ENCODE peak calls at places on chromosomes 13 and 19, in eight cellular contexts. E is NCI-H2171 treated with DMSO at 0.1 percent for 48 hours; Z is type B pancreatic cell; Y is substantia nigra; A is natural killer cell treated with Interleukin-12 subunit alpha and Interleukin-12 subunit beta and Interleukin-15 and Interleukin-18, amount 100 ng/mL, for 72 hours; Q is heart left ventricle; O is fibroblast of mammary gland; B is amniotic stem cell. D is an unnamed sample.

GRCh38 chr13:80239571-80240255 is 101.2 kb downstream of the SPRY2 start:
- DNase-seq in Q (no peak), B (no peak), A (no peak), O (no peak), Y (no peak), E (no peak), Z (no peak), D (peak; percentile 21)

GRCh38 chr19:18366027-18366435 is 19.9 kb upstream of the GDF15 start:
- DNase-seq in A (no peak), Z (no peak), E (no peak), Y (no peak), Q (no peak), B (no peak), O (peak; percentile 36), D (no peak)

GRCh38 chr19:45147835-45148676 is 12.7 kb downstream of the NKPD1 start:
- DNase-seq in A (no peak), E (no peak), Q (no peak), Z (no peak), B (no peak), O (no peak), Y (no peak), D (no peak)

GRCh38 chr19:6062274-6062673 is 48.0 kb downstream of the RFX2 start:
- DNase-seq in E (no peak), B (no peak), A (no peak), Q (peak; percentile 56), Y (no peak), O (peak; percentile 60), Z (no peak), D (no peak)

GRCh38 chr19:18594096-18594823 is 5.7 kb downstream of the REX1BD start:
- DNase-seq in Q (peak; percentile 73), B (peak; percentile 60), A (peak; percentile 75), E (peak; percentile 69), O (peak; percentile 70), Y (no peak), Z (peak; percentile 84), D (peak; percentile 94)

GRCh38 chr13:27599845-27600553 is 20.3 kb downstream of the LNX2 start:
- DNase-seq in Y (no peak), E (no peak), O (peak; percentile 60), B (peak; percentile 38), Z (no peak), Q (peak; percentile 27), A (no peak), D (peak; percentile 88)

GRCh38 chr19:51157265-51157664 is 15.2 kb downstream of the SIGLEC7 start:
- DNase-seq in Y (no peak), E (no peak), A (no peak), B (no peak), Z (no peak), Q (no peak), O (no peak), D (no peak)

GRCh38 chr19:41203371-41203770 is 10.4 kb downstream of the CYP2S1 start:
- DNase-seq in Z (no peak), Q (no peak), A (no peak), B (no peak), E (no peak), Y (no peak), O (no peak), D (no peak)

GRCh38 chr13:65638572-65639168 is 1591.5 kb downstream of the PCDH9 start:
- DNase-seq in B (peak; percentile 17), E (peak; percentile 15), Q (no peak), O (peak; percentile 65), Z (no peak), A (peak; percentile 58), Y (no peak), D (peak; percentile 63)

GRCh38 chr19:40190891-40191835 is at the start of gene MAP3K10:
- DNase-seq in A (peak; percentile 84), E (peak; percentile 61), O (peak; percentile 68), Y (peak; percentile 49), Q (peak; percentile 81), B (no peak), Z (peak; percentile 81), D (peak; percentile 87)

GRCh38 chr13:73397486-73398020 is 338.7 kb downstream of the KLF5 start:
- DNase-seq in O (no peak), A (no peak), B (no peak), Q (no peak), E (no peak), Y (no peak), Z (no peak), D (no peak)

GRCh38 chr13:20465218-20465879 is 60.3 kb downstream of the CRYL1 start:
- DNase-seq in B (no peak), O (no peak), A (no peak), E (peak; percentile 0), Y (no peak), Z (no peak), Q (no peak), D (no peak)

GRCh38 chr19:35318679-35319448 is 10.1 kb upstream of the CD22 start:
- DNase-seq in Y (peak; percentile 49), Z (no peak), E (no peak), Q (no peak), A (no peak), O (peak; percentile 82), B (no peak), D (peak; percentile 35)

GRCh38 chr19:47176627-47177090 is 46.0 kb downstream of the SAE1 start:
- DNase-seq in O (peak; percentile 89), Z (no peak), Q (no peak), A (no peak), Y (no peak), B (no peak), E (no peak), D (peak; percentile 78)

GRCh38 chr19:34474233-34474989 is 7.1 kb upstream of the WTIP start:
- DNase-seq in O (peak; percentile 40), A (no peak), Y (no peak), Z (no peak), E (no peak), Q (no peak), B (no peak), D (no peak)

GRCh38 chr13:73421310-73421912 is 362.6 kb downstream of the KLF5 start:
- DNase-seq in Y (no peak), Q (no peak), A (no peak), E (no peak), O (peak; percentile 71), B (no peak), Z (no peak), D (peak; percentile 76)

GRCh38 chr19:5094768-5095567 is 126.1 kb downstream of the KDM4B start:
- DNase-seq in O (no peak), E (no peak), Q (no peak), Y (no peak), A (no peak), Z (no peak), B (no peak), D (no peak)

GRCh38 chr13:25046985-25047660 is 48.8 kb upstream of the PABPC3 start:
- DNase-seq in A (no peak), Y (peak; percentile 18), E (peak; percentile 23), B (peak; percentile 6), Z (no peak), Q (no peak), O (peak; percentile 17), D (peak; percentile 59)

GRCh38 chr19:42028304-42029216 is 34.5 kb upstream of the ATP1A3 start:
- DNase-seq in Q (no peak), Z (no peak), B (no peak), O (no peak), E (no peak), Y (no peak), A (no peak), D (no peak)

GRCh38 chr13:26053418-26053980 is 1.7 kb upstream of the SHISA2 start:
- DNase-seq in O (no peak), E (no peak), Q (no peak), Y (no peak), Z (no peak), B (no peak), A (no peak), D (no peak)

GRCh38 chr19:34732548-34733255 is 1.3 kb upstream of the ZNF181 start:
- DNase-seq in Q (no peak), E (no peak), B (no peak), Z (no peak), Y (no peak), O (no peak), A (no peak), D (no peak)

GRCh38 chr13:79966502-79966901 is 374.4 kb downstream of the SPRY2 start:
- DNase-seq in E (no peak), Z (no peak), Y (no peak), B (no peak), O (peak; percentile 35), A (no peak), Q (no peak), D (no peak)

GRCh38 chr19:40754611-40755247 is 3.7 kb downstream of the SNRPA start:
- DNase-seq in B (no peak), O (peak; percentile 36), Z (no peak), Y (no peak), Q (no peak), A (peak; percentile 77), E (no peak), D (no peak)

GRCh38 chr13:112783135-112783945 is 93.5 kb downstream of the ATP11A start:
- DNase-seq in Q (no peak), E (no peak), Z (peak; percentile 49), A (no peak), Y (no peak), O (peak; percentile 78), B (no peak), D (peak; percentile 73)

GRCh38 chr19:31220540-31220939 is 128.7 kb downstream of the TSHZ3 start:
- DNase-seq in Y (no peak), E (no peak), B (no peak), A (no peak), Z (no peak), O (peak; percentile 33), Q (no peak), D (no peak)

GRCh38 chr13:85541476-85541875 is 257.7 kb downstream of the SLITRK6 start:
- DNase-seq in B (no peak), E (no peak), Z (no peak), Y (no peak), A (no peak), Q (no peak), O (no peak), D (no peak)

GRCh38 chr13:66468656-66469055 is 761.5 kb downstream of the PCDH9 start:
- DNase-seq in Q (no peak), O (no peak), Y (no peak), Z (no peak), A (no peak), E (no peak), B (no peak), D (no peak)

GRCh38 chr19:35856001-35856400 is 710 bp upstream of the KIRREL2 start:
- DNase-seq in B (no peak), E (peak; percentile 61), A (peak; percentile 44), Y (no peak), Q (no peak), Z (no peak), O (no peak), D (no peak)

GRCh38 chr13:36006347-36006746 is 124.8 kb downstream of the DCLK1 start:
- DNase-seq in E (no peak), O (peak; percentile 37), A (no peak), Y (no peak), Z (no peak), B (no peak), Q (no peak), D (no peak)

D was measured in astrocyte of the hippocampus.